ENCODE peak calls at places on chromosomes 1 and 21, in five cellular contexts. U, T, L, N and Z are unnamed samples.
A peak's percentile ranks its signal among the peaks of the same experiment; 100 is the strongest.

GRCh38 chr1:25922633-25923567 is 16.7 kb upstream of the STMN1 start:
- DNase-seq in T (no peak), U (peak; percentile 63), N (peak; percentile 22), L (no peak), Z (peak; percentile 56)

GRCh38 chr1:107541412-107541811 is 400.6 kb downstream of the NTNG1 start:
- DNase-seq in U (no peak), L (no peak), T (no peak), N (no peak), Z (no peak)

GRCh38 chr1:115507256-115507589 is 134.5 kb upstream of the VANGL1 start:
- DNase-seq in T (peak; percentile 69), U (peak; percentile 76), N (no peak), L (no peak), Z (peak; percentile 75)

GRCh38 chr1:232305020-232305419 is 324.9 kb downstream of the SIPA1L2 start:
- DNase-seq in U (no peak), N (no peak), L (no peak), T (no peak), Z (no peak)

GRCh38 chr1:215104283-215104682 is 21.7 kb downstream of the KCNK2 start:
- DNase-seq in N (no peak), L (no peak), T (peak; percentile 60), U (peak; percentile 54), Z (peak; percentile 39)

GRCh38 chr1:25045480-25046193 is 115.6 kb upstream of the RUNX3 start:
- DNase-seq in L (no peak), U (no peak), N (no peak), T (no peak), Z (no peak)

GRCh38 chr21:42262826-42263225 is 43.9 kb downstream of the ABCG1 start:
- DNase-seq in T (peak; percentile 7), N (no peak), L (no peak), U (peak; percentile 22), Z (no peak)

GRCh38 chr1:1883092-1883858 is 7.6 kb downstream of the GNB1 start:
- DNase-seq in T (no peak), L (no peak), U (peak; percentile 52), N (no peak), Z (no peak)

GRCh38 chr1:56052090-56052489 is 527.3 kb downstream of the PLPP3 start:
- DNase-seq in U (no peak), N (no peak), T (no peak), L (no peak), Z (no peak)

GRCh38 chr1:150022357-150022756 is 11.8 kb upstream of the OTUD7B start:
- DNase-seq in T (no peak), L (no peak), N (no peak), U (no peak), Z (no peak)

GRCh38 chr1:211923065-211923464 is 92.5 kb upstream of the LPGAT1 start:
- DNase-seq in U (no peak), T (no peak), N (no peak), L (no peak), Z (no peak)

GRCh38 chr1:178356299-178356698 is 140.5 kb downstream of the CLEC20A start:
- DNase-seq in U (no peak), N (no peak), T (no peak), L (no peak), Z (no peak)

GRCh38 chr1:169858467-169858866 is 35.2 kb downstream of the SCYL3 start:
- DNase-seq in U (peak; percentile 29), L (no peak), T (peak; percentile 28), N (no peak), Z (peak; percentile 89)

GRCh38 chr1:35577071-35577998 is 4.2 kb downstream of the TFAP2E start:
- DNase-seq in U (peak; percentile 44), T (peak; percentile 18), N (no peak), L (no peak), Z (no peak)

GRCh38 chr1:47693115-47693514 is 255.3 kb downstream of the FOXD2 start:
- DNase-seq in U (no peak), L (no peak), N (no peak), T (no peak), Z (no peak)

GRCh38 chr1:236938745-236939144 is 65.5 kb downstream of the MT1HL1 start:
- DNase-seq in L (no peak), N (no peak), T (no peak), U (no peak), Z (no peak)

GRCh38 chr1:41397943-41398342 is 36.7 kb downstream of the FOXO6 start:
- DNase-seq in U (no peak), T (no peak), L (no peak), N (no peak), Z (no peak)

GRCh38 chr1:36224537-36225297 is 474 bp downstream of the THRAP3 start:
- DNase-seq in U (peak; percentile 95), L (peak; percentile 82), T (peak; percentile 83), N (no peak), Z (peak; percentile 94)

GRCh38 chr1:43451701-43452532 is 1.8 kb downstream of the HYI start:
- DNase-seq in T (no peak), U (no peak), L (no peak), N (no peak), Z (no peak)

GRCh38 chr1:33256335-33256700 is at the start of gene ZNF362:
- DNase-seq in U (peak; percentile 86), N (peak; percentile 57), L (no peak), T (peak; percentile 48), Z (peak; percentile 74)

GRCh38 chr1:58982259-58982998 is 198.6 kb upstream of the JUN start:
- DNase-seq in U (peak; percentile 18), T (peak; percentile 62), L (no peak), N (no peak), Z (no peak)

GRCh38 chr1:92327794-92328193 is 28.9 kb downstream of the RPAP2 start:
- DNase-seq in N (no peak), T (no peak), L (no peak), U (no peak), Z (no peak)

GRCh38 chr1:1669468-1670440 is 10.9 kb upstream of the CDK11B start:
- DNase-seq in T (no peak), L (no peak), N (no peak), U (no peak), Z (no peak)

GRCh38 chr1:223454959-223455358 is 61.7 kb downstream of the CCDC185 start:
- DNase-seq in T (no peak), U (no peak), N (no peak), L (no peak), Z (no peak)

GRCh38 chr1:28792644-28793121 is 19.3 kb upstream of the OPRD1 start:
- DNase-seq in U (no peak), L (no peak), T (no peak), N (no peak), Z (no peak)

GRCh38 chr1:228358039-228358763 is 48.4 kb downstream of the TRIM11 start:
- DNase-seq in T (no peak), L (no peak), U (peak; percentile 53), N (no peak), Z (peak; percentile 37)